ENCODE peak calls at places on chromosomes 5 and 9, in four cellular contexts. Q, L, M and V are unnamed samples.

GRCh38 chr9:16180546-16180945 is 627.7 kb downstream of the CCDC171 start:
- DNase-seq in M (no peak), L (no peak), Q (peak), V (peak)

GRCh38 chr9:35826071-35826701 is 2.3 kb downstream of the FAM221B start:
- DNase-seq in L (no peak), M (peak), Q (peak), V (peak)

GRCh38 chr5:148776780-148777179 is 49.6 kb upstream of the ADRB2 start:
- DNase-seq in L (no peak), Q (peak), M (no peak), V (peak)

GRCh38 chr5:139273572-139274264 is 19.8 kb upstream of the MATR3 start:
- DNase-seq in L (peak), Q (peak), M (peak), V (peak)

GRCh38 chr5:10567181-10567591 is 3.3 kb downstream of the ANKRD33B start:
- DNase-seq in L (no peak), M (no peak), Q (no peak), V (no peak)

GRCh38 chr5:5634817-5635216 is 212.3 kb downstream of the ICE1 start:
- DNase-seq in M (no peak), Q (no peak), L (no peak), V (no peak)

GRCh38 chr5:114952876-114953275 is 216.8 kb downstream of the TRIM36 start:
- DNase-seq in Q (no peak), M (no peak), L (no peak), V (no peak)

GRCh38 chr9:76092572-76092971 is 202.1 kb downstream of the PCSK5 start:
- DNase-seq in Q (no peak), L (no peak), M (no peak), V (no peak)

GRCh38 chr5:96661101-96661840 is 905 bp upstream of the CAST start:
- DNase-seq in L (no peak), M (peak), Q (peak), V (peak)

GRCh38 chr9:124693403-124693802 is 77.7 kb downstream of the NR6A1 start:
- DNase-seq in M (no peak), Q (no peak), L (no peak), V (no peak)

GRCh38 chr5:72608297-72608696 is 101.1 kb upstream of the ZNF366 start:
- DNase-seq in L (no peak), M (no peak), Q (peak), V (no peak)

GRCh38 chr5:147472669-147473131 is 37.2 kb downstream of the DPYSL3 start:
- DNase-seq in Q (no peak), M (no peak), L (no peak), V (no peak)

GRCh38 chr5:147466581-147466980 is 43.3 kb downstream of the DPYSL3 start:
- DNase-seq in L (no peak), M (no peak), Q (no peak), V (no peak)

GRCh38 chr5:147464211-147464610 is 45.7 kb downstream of the DPYSL3 start:
- DNase-seq in L (no peak), M (peak), Q (peak), V (peak)

DNA sequence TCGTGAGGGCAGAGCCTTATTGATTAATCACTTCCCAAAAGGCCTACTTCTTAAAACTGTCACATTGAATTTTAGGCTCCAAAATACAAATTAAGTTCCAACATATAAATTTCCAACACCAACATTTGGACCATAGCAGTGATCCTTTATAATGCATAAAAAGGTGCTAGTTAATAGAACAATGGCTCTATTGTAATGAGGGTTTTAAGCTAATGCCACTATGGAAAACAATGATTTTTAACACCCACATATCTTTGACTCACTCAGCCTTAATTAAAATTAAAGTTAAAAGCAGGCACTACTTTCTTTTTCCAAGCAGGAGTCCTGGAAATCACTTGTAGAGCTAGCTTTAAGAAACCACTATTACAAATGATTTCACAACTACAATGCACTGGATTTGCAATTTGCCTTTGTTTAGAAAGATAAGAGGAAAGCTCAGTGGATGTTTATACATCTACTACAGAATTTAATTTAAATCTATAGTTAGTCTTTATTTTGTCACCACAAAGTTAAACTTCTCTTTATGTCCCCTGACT is 41.8 kb downstream of the DPYSL3 start:
- DNase-seq in L (no peak), Q (peak), M (no peak), V (no peak)
- TF ChIP-seq CTCF in L (no peak), Q (no peak), M (no peak), V (no peak)

GRCh38 chr5:15510816-15511215 is 10.8 kb downstream of the FBXL7 start:
- DNase-seq in Q (peak), L (no peak), M (peak), V (peak)

GRCh38 chr5:15502208-15502607 is 2.2 kb downstream of the FBXL7 start:
- DNase-seq in L (no peak), Q (peak), M (no peak), V (no peak)

GRCh38 chr5:15501057-15501791 is 1.2 kb downstream of the FBXL7 start:
- DNase-seq in M (peak), Q (peak), L (peak), V (peak)

GRCh38 chr5:15510092-15510491 is 10.1 kb downstream of the FBXL7 start:
- DNase-seq in L (no peak), Q (peak), M (no peak), V (no peak)

GRCh38 chr5:15506146-15506545 is 6.2 kb downstream of the FBXL7 start:
- DNase-seq in Q (no peak), M (no peak), L (no peak), V (no peak)
- H3K4me3 ChIP-seq in Q (no peak), M (no peak), L (no peak), V (no peak)

GRCh38 chr5:74839228-74839627 is 27.0 kb downstream of the FAM169A start:
- DNase-seq in Q (no peak), M (no peak), L (no peak), V (no peak)
- TF ChIP-seq CTCF in Q (no peak), M (no peak), L (no peak), V (no peak)

GRCh38 chr5:76718381-76718832 is 2.5 kb downstream of the F2R start:
- DNase-seq in L (no peak), Q (peak), M (no peak), V (no peak)
- H3K4me3 ChIP-seq in L (no peak), Q (peak), M (no peak), V (no peak)

GRCh38 chr9:127360829-127361228 is 36.1 kb upstream of the SLC2A8 start:
- DNase-seq in Q (peak), L (no peak), M (no peak), V (peak)
- TF ChIP-seq CTCF in Q (no peak), L (no peak), M (peak), V (peak)